ENCODE peak calls at places on chromosomes 12 and 14, in five cellular contexts. One of them, this sample, is unnamed.

GRCh38 chr12:64806593-64806992 is 17.9 kb upstream of the TBC1D30 start:
- DNase-seq in breast epithelium: no peak
- DNase-seq in astrocyte: peak
- DNase-seq in SK-N-SH: no peak
- DNase-seq in CD4-positive, alpha-beta T cell: no peak
- DNase-seq in this sample: no peak

GRCh38 chr12:29552994-29553748 is 55.7 kb upstream of the OVCH1 start:
- DNase-seq in breast epithelium: no peak
- DNase-seq in astrocyte: no peak
- DNase-seq in SK-N-SH: no peak
- DNase-seq in CD4-positive, alpha-beta T cell: no peak
- DNase-seq in this sample: no peak

GRCh38 chr12:53613821-53614220 is 12.4 kb downstream of the ATF7 start:
- DNase-seq in breast epithelium: no peak
- DNase-seq in astrocyte: peak
- DNase-seq in SK-N-SH: no peak
- DNase-seq in CD4-positive, alpha-beta T cell: no peak
- DNase-seq in this sample: no peak

GRCh38 chr12:42056130-42056529 is 88.5 kb downstream of the GXYLT1 start:
- DNase-seq in breast epithelium: no peak
- DNase-seq in astrocyte: no peak
- DNase-seq in SK-N-SH: no peak
- DNase-seq in CD4-positive, alpha-beta T cell: no peak
- DNase-seq in this sample: no peak

GRCh38 chr14:50520947-50521815 is 11.2 kb downstream of the MAP4K5 start:
- DNase-seq in breast epithelium: no peak
- DNase-seq in astrocyte: peak
- DNase-seq in SK-N-SH: no peak
- DNase-seq in CD4-positive, alpha-beta T cell: no peak
- DNase-seq in this sample: no peak

GRCh38 chr14:54667764-54668163 is 100.8 kb downstream of the SAMD4A start:
- DNase-seq in breast epithelium: no peak
- DNase-seq in astrocyte: no peak
- DNase-seq in SK-N-SH: no peak
- DNase-seq in CD4-positive, alpha-beta T cell: no peak
- DNase-seq in this sample: no peak

GRCh38 chr12:49296836-49297694 is 2.1 kb downstream of the PRPH start:
- DNase-seq in breast epithelium: no peak
- DNase-seq in astrocyte: no peak
- DNase-seq in SK-N-SH: peak
- DNase-seq in CD4-positive, alpha-beta T cell: no peak
- DNase-seq in this sample: no peak

GRCh38 chr12:118164798-118165486 is 29.0 kb downstream of the PEBP1 start:
- DNase-seq in breast epithelium: no peak
- DNase-seq in astrocyte: no peak
- DNase-seq in SK-N-SH: peak
- DNase-seq in CD4-positive, alpha-beta T cell: no peak
- DNase-seq in this sample: no peak

GRCh38 chr12:117093431-117093830 is 5.8 kb downstream of the TESC start:
- DNase-seq in breast epithelium: no peak
- DNase-seq in astrocyte: no peak
- DNase-seq in SK-N-SH: no peak
- DNase-seq in CD4-positive, alpha-beta T cell: no peak
- DNase-seq in this sample: no peak

GRCh38 chr12:130249376-130249775 is 87.1 kb downstream of the FZD10 start:
- DNase-seq in breast epithelium: no peak
- DNase-seq in astrocyte: no peak
- DNase-seq in SK-N-SH: no peak
- DNase-seq in CD4-positive, alpha-beta T cell: no peak
- DNase-seq in this sample: no peak

GRCh38 chr12:59113831-59114273 is 193.5 kb upstream of the LRIG3 start:
- DNase-seq in breast epithelium: peak
- DNase-seq in astrocyte: peak
- DNase-seq in SK-N-SH: peak
- DNase-seq in CD4-positive, alpha-beta T cell: no peak
- DNase-seq in this sample: peak

GRCh38 chr12:70007687-70008086 is 182.7 kb downstream of the MYRFL start:
- DNase-seq in breast epithelium: no peak
- DNase-seq in astrocyte: peak
- DNase-seq in SK-N-SH: no peak
- DNase-seq in CD4-positive, alpha-beta T cell: no peak
- DNase-seq in this sample: no peak

GRCh38 chr12:132260721-132261120 is 68.7 kb downstream of the GALNT9 start:
- DNase-seq in breast epithelium: no peak
- DNase-seq in astrocyte: no peak
- DNase-seq in SK-N-SH: no peak
- DNase-seq in CD4-positive, alpha-beta T cell: no peak
- DNase-seq in this sample: no peak

GRCh38 chr14:71384007-71384605 is 476.8 kb downstream of the PCNX1 start:
- DNase-seq in breast epithelium: no peak
- DNase-seq in astrocyte: no peak
- DNase-seq in SK-N-SH: no peak
- DNase-seq in CD4-positive, alpha-beta T cell: no peak
- DNase-seq in this sample: no peak

GRCh38 chr12:120978296-120979219 is at the start of gene HNF1A:
- DNase-seq in breast epithelium: no peak
- DNase-seq in astrocyte: no peak
- DNase-seq in SK-N-SH: no peak
- DNase-seq in CD4-positive, alpha-beta T cell: no peak
- DNase-seq in this sample: no peak

GRCh38 chr14:98808494-98809407 is 463.2 kb downstream of the BCL11B start:
- DNase-seq in breast epithelium: peak
- DNase-seq in astrocyte: no peak
- DNase-seq in SK-N-SH: no peak
- DNase-seq in CD4-positive, alpha-beta T cell: no peak
- DNase-seq in this sample: no peak

GRCh38 chr12:88860846-88861245 is 280.6 kb upstream of the KITLG start:
- DNase-seq in breast epithelium: no peak
- DNase-seq in astrocyte: peak
- DNase-seq in SK-N-SH: no peak
- DNase-seq in CD4-positive, alpha-beta T cell: no peak
- DNase-seq in this sample: no peak

GRCh38 chr12:25701290-25701689 is 148.2 kb upstream of the LMNTD1 start:
- DNase-seq in breast epithelium: no peak
- DNase-seq in astrocyte: peak
- DNase-seq in SK-N-SH: no peak
- DNase-seq in CD4-positive, alpha-beta T cell: no peak
- DNase-seq in this sample: no peak

GRCh38 chr12:32039917-32040575 is 66.6 kb upstream of the BICD1 start:
- DNase-seq in breast epithelium: no peak
- DNase-seq in astrocyte: no peak
- DNase-seq in SK-N-SH: no peak
- DNase-seq in CD4-positive, alpha-beta T cell: no peak
- DNase-seq in this sample: no peak

GRCh38 chr12:54173066-54173726 is 15.6 kb downstream of the SMUG1 start:
- DNase-seq in breast epithelium: no peak
- DNase-seq in astrocyte: no peak
- DNase-seq in SK-N-SH: peak
- DNase-seq in CD4-positive, alpha-beta T cell: no peak
- DNase-seq in this sample: peak

GRCh38 chr12:66247741-66248140 is 54.6 kb upstream of the HELB start:
- DNase-seq in breast epithelium: no peak
- DNase-seq in astrocyte: no peak
- DNase-seq in SK-N-SH: no peak
- DNase-seq in CD4-positive, alpha-beta T cell: no peak
- DNase-seq in this sample: no peak

GRCh38 chr12:41681898-41682297 is 462.8 kb downstream of the GXYLT1 start:
- DNase-seq in breast epithelium: no peak
- DNase-seq in astrocyte: no peak
- DNase-seq in SK-N-SH: no peak
- DNase-seq in CD4-positive, alpha-beta T cell: no peak
- DNase-seq in this sample: no peak

GRCh38 chr14:87899228-87899627 is 93.8 kb downstream of the GALC start:
- DNase-seq in breast epithelium: no peak
- DNase-seq in astrocyte: no peak
- DNase-seq in SK-N-SH: peak
- DNase-seq in CD4-positive, alpha-beta T cell: no peak
- DNase-seq in this sample: no peak

GRCh38 chr14:39266589-39266870 is 32.8 kb downstream of the MIA2 start:
- DNase-seq in breast epithelium: peak
- DNase-seq in astrocyte: no peak
- DNase-seq in SK-N-SH: no peak
- DNase-seq in CD4-positive, alpha-beta T cell: no peak
- DNase-seq in this sample: peak

GRCh38 chr12:119486599-119487154 is 106.9 kb upstream of the TMEM233 start:
- DNase-seq in breast epithelium: no peak
- DNase-seq in astrocyte: no peak
- DNase-seq in SK-N-SH: peak
- DNase-seq in CD4-positive, alpha-beta T cell: no peak
- DNase-seq in this sample: no peak

GRCh38 chr14:72999316-72999715 is 27.6 kb downstream of the ZFYVE1 start:
- DNase-seq in breast epithelium: no peak
- DNase-seq in astrocyte: no peak
- DNase-seq in SK-N-SH: no peak
- DNase-seq in CD4-positive, alpha-beta T cell: no peak
- DNase-seq in this sample: no peak

GRCh38 chr14:33165144-33165925 is 226.7 kb downstream of the NPAS3 start:
- DNase-seq in breast epithelium: no peak
- DNase-seq in astrocyte: peak
- DNase-seq in SK-N-SH: no peak
- DNase-seq in CD4-positive, alpha-beta T cell: no peak
- DNase-seq in this sample: no peak

GRCh38 chr14:77268989-77269595 is 1.9 kb downstream of the NGB start:
- DNase-seq in breast epithelium: no peak
- DNase-seq in astrocyte: no peak
- DNase-seq in SK-N-SH: no peak
- DNase-seq in CD4-positive, alpha-beta T cell: no peak
- DNase-seq in this sample: no peak

GRCh38 chr14:54116972-54117371 is 160.3 kb upstream of the BMP4 start:
- DNase-seq in breast epithelium: no peak
- DNase-seq in astrocyte: peak
- DNase-seq in SK-N-SH: no peak
- DNase-seq in CD4-positive, alpha-beta T cell: no peak
- DNase-seq in this sample: no peak

GRCh38 chr12:97967831-97968230 is 505.2 kb downstream of the RMST start:
- DNase-seq in breast epithelium: no peak
- DNase-seq in astrocyte: no peak
- DNase-seq in SK-N-SH: no peak
- DNase-seq in CD4-positive, alpha-beta T cell: no peak
- DNase-seq in this sample: no peak

GRCh38 chr14:30006695-30007094 is 79.0 kb upstream of the PRKD1 start:
- DNase-seq in breast epithelium: no peak
- DNase-seq in astrocyte: no peak
- DNase-seq in SK-N-SH: no peak
- DNase-seq in CD4-positive, alpha-beta T cell: no peak
- DNase-seq in this sample: no peak

GRCh38 chr12:106914796-106915634 is 40.7 kb upstream of the TMEM263 start:
- DNase-seq in breast epithelium: no peak
- DNase-seq in astrocyte: no peak
- DNase-seq in SK-N-SH: no peak
- DNase-seq in CD4-positive, alpha-beta T cell: no peak
- DNase-seq in this sample: no peak

GRCh38 chr14:100651999-100652508 is 64.8 kb upstream of the BEGAIN start:
- DNase-seq in breast epithelium: no peak
- DNase-seq in astrocyte: peak
- DNase-seq in SK-N-SH: no peak
- DNase-seq in CD4-positive, alpha-beta T cell: no peak
- DNase-seq in this sample: no peak

GRCh38 chr12:25337916-25338315 is 87.2 kb upstream of the KRAS start:
- DNase-seq in breast epithelium: no peak
- DNase-seq in astrocyte: no peak
- DNase-seq in SK-N-SH: no peak
- DNase-seq in CD4-positive, alpha-beta T cell: no peak
- DNase-seq in this sample: no peak

GRCh38 chr12:3962661-3963483 is 89.7 kb upstream of the PARP11 start:
- DNase-seq in breast epithelium: no peak
- DNase-seq in astrocyte: no peak
- DNase-seq in SK-N-SH: no peak
- DNase-seq in CD4-positive, alpha-beta T cell: peak
- DNase-seq in this sample: no peak

GRCh38 chr12:102539651-102540553 is 59.5 kb upstream of the IGF1 start:
- DNase-seq in breast epithelium: no peak
- DNase-seq in astrocyte: peak
- DNase-seq in SK-N-SH: no peak
- DNase-seq in CD4-positive, alpha-beta T cell: no peak
- DNase-seq in this sample: no peak

GRCh38 chr14:57707219-57707618 is 158.7 kb downstream of the SLC35F4 start:
- DNase-seq in breast epithelium: no peak
- DNase-seq in astrocyte: no peak
- DNase-seq in SK-N-SH: no peak
- DNase-seq in CD4-positive, alpha-beta T cell: no peak
- DNase-seq in this sample: no peak

GRCh38 chr14:90815817-90816662 is at the start of gene TTC7B:
- DNase-seq in breast epithelium: no peak
- DNase-seq in astrocyte: no peak
- DNase-seq in SK-N-SH: peak
- DNase-seq in CD4-positive, alpha-beta T cell: no peak
- DNase-seq in this sample: peak

GRCh38 chr14:58826845-58827686 is 189.3 kb downstream of the DACT1 start:
- DNase-seq in breast epithelium: no peak
- DNase-seq in astrocyte: no peak
- DNase-seq in SK-N-SH: no peak
- DNase-seq in CD4-positive, alpha-beta T cell: no peak
- DNase-seq in this sample: no peak
- TF ChIP-seq CTCF in breast epithelium: no peak
- TF ChIP-seq CTCF in astrocyte: peak
- TF ChIP-seq CTCF in SK-N-SH: peak
- TF ChIP-seq CTCF in CD4-positive, alpha-beta T cell: no peak
- TF ChIP-seq CTCF in this sample: peak

GRCh38 chr12:84422340-84422739 is 490.3 kb downstream of the SLC6A15 start:
- DNase-seq in breast epithelium: no peak
- DNase-seq in astrocyte: no peak
- DNase-seq in SK-N-SH: no peak
- DNase-seq in CD4-positive, alpha-beta T cell: no peak
- DNase-seq in this sample: no peak
- TF ChIP-seq CTCF in breast epithelium: no peak
- TF ChIP-seq CTCF in astrocyte: no peak
- TF ChIP-seq CTCF in SK-N-SH: no peak
- TF ChIP-seq CTCF in CD4-positive, alpha-beta T cell: no peak
- TF ChIP-seq CTCF in this sample: no peak

GRCh38 chr12:74412607-74413230 is 124.9 kb upstream of the ATXN7L3B start:
- DNase-seq in breast epithelium: no peak
- DNase-seq in astrocyte: peak
- DNase-seq in SK-N-SH: no peak
- DNase-seq in CD4-positive, alpha-beta T cell: no peak
- DNase-seq in this sample: no peak
- TF ChIP-seq CTCF in breast epithelium: no peak
- TF ChIP-seq CTCF in astrocyte: peak
- TF ChIP-seq CTCF in SK-N-SH: peak
- TF ChIP-seq CTCF in CD4-positive, alpha-beta T cell: peak
- TF ChIP-seq CTCF in this sample: peak

GRCh38 chr12:72268386-72268785 is 3.8 kb upstream of the TRHDE start:
- DNase-seq in breast epithelium: no peak
- DNase-seq in astrocyte: no peak
- DNase-seq in SK-N-SH: no peak
- DNase-seq in CD4-positive, alpha-beta T cell: no peak
- DNase-seq in this sample: no peak

GRCh38 chr12:72264548-72265175 is 7.5 kb upstream of the TRHDE start:
- DNase-seq in breast epithelium: no peak
- DNase-seq in astrocyte: no peak
- DNase-seq in SK-N-SH: peak
- DNase-seq in CD4-positive, alpha-beta T cell: no peak
- DNase-seq in this sample: no peak

GRCh38 chr12:72269491-72269890 is 2.7 kb upstream of the TRHDE start:
- DNase-seq in breast epithelium: no peak
- DNase-seq in astrocyte: no peak
- DNase-seq in SK-N-SH: no peak
- DNase-seq in CD4-positive, alpha-beta T cell: no peak
- DNase-seq in this sample: no peak

GRCh38 chr12:72270246-72270645 is 1.9 kb upstream of the TRHDE start:
- DNase-seq in breast epithelium: no peak
- DNase-seq in astrocyte: no peak
- DNase-seq in SK-N-SH: no peak
- DNase-seq in CD4-positive, alpha-beta T cell: no peak
- DNase-seq in this sample: no peak

GRCh38 chr12:72267974-72268373 is 4.2 kb upstream of the TRHDE start:
- DNase-seq in breast epithelium: no peak
- DNase-seq in astrocyte: no peak
- DNase-seq in SK-N-SH: no peak
- DNase-seq in CD4-positive, alpha-beta T cell: no peak
- DNase-seq in this sample: no peak
- TF ChIP-seq CTCF in breast epithelium: no peak
- TF ChIP-seq CTCF in astrocyte: peak
- TF ChIP-seq CTCF in SK-N-SH: peak
- TF ChIP-seq CTCF in CD4-positive, alpha-beta T cell: no peak
- TF ChIP-seq CTCF in this sample: no peak